ENCODE peak calls at places on chromosomes 13 and 19, in nine cellular contexts. I is fibroblast of pulmonary artery, X is Peyer's patch, Y is endothelial cell of umbilical vein, N is fibroblast of villous mesenchyme, H is osteoblast, C is brain microvascular endothelial cell, S is IMR-90, J is lower leg skin. T is an unnamed sample.

GRCh38 chr19:16067205-16067938 is 8.9 kb upstream of the TPM4 start:
- DNase-seq in I (peak; percentile 91), X (peak; percentile 70), Y (peak; percentile 50), J (peak; percentile 94), H (peak; percentile 97), C (peak; percentile 83), N (peak; percentile 66), S (peak; percentile 87), T (no peak)

GRCh38 chr13:42047561-42048322 is 706 bp upstream of the DGKH start:
- DNase-seq in S (peak; percentile 70), Y (peak; percentile 63), C (peak; percentile 43), J (peak; percentile 88), H (peak; percentile 95), N (peak; percentile 78), X (peak; percentile 75), I (peak; percentile 74), T (no peak)

GRCh38 chr13:83992566-83993358 is 110.5 kb upstream of the SLITRK1 start:
- DNase-seq in I (no peak), C (no peak), H (no peak), J (no peak), S (no peak), N (no peak), X (no peak), Y (no peak), T (no peak)

GRCh38 chr13:98888222-98888889 is 89.5 kb downstream of the DOCK9 start:
- DNase-seq in S (no peak), Y (no peak), N (no peak), C (no peak), X (no peak), H (no peak), J (no peak), I (no peak), T (no peak)

GRCh38 chr19:45498411-45499195 is at the start of gene PPM1N:
- DNase-seq in X (peak; percentile 59), H (peak; percentile 88), Y (no peak), C (no peak), S (peak; percentile 17), N (peak; percentile 40), J (peak; percentile 87), I (no peak), T (no peak)

GRCh38 chr13:101453784-101454201 is 1.3 kb downstream of the ITGBL1 start:
- DNase-seq in Y (peak; percentile 29), N (no peak), H (peak; percentile 60), X (no peak), J (no peak), I (no peak), C (no peak), S (no peak), T (no peak)

GRCh38 chr13:31327157-31327556 is 127.4 kb downstream of the B3GLCT start:
- DNase-seq in C (no peak), I (no peak), S (no peak), X (no peak), H (no peak), J (no peak), N (no peak), Y (no peak), T (no peak)

GRCh38 chr13:110402301-110403069 is 95.4 kb downstream of the COL4A2 start:
- DNase-seq in C (no peak), J (no peak), H (no peak), N (no peak), I (no peak), X (no peak), Y (no peak), S (no peak), T (no peak)

GRCh38 chr13:112655898-112656297 is 33.9 kb upstream of the ATP11A start:
- DNase-seq in H (no peak), Y (no peak), N (no peak), I (no peak), X (no peak), S (no peak), C (no peak), J (peak; percentile 63), T (no peak)

GRCh38 chr13:75875450-75875849 is 239.3 kb downstream of the LMO7 start:
- DNase-seq in S (no peak), J (no peak), N (no peak), I (no peak), Y (no peak), C (no peak), X (no peak), H (no peak), T (no peak)

GRCh38 chr13:34257980-34258379 is 440.0 kb downstream of the RFC3 start:
- DNase-seq in N (no peak), J (no peak), I (no peak), Y (no peak), C (no peak), H (no peak), S (no peak), X (no peak), T (no peak)

GRCh38 chr13:53784331-53784730 is 755.7 kb downstream of the OLFM4 start:
- DNase-seq in X (no peak), J (no peak), S (no peak), I (no peak), N (no peak), H (peak; percentile 27), C (no peak), Y (no peak), T (no peak)

GRCh38 chr13:51645154-51645650 is 60.9 kb downstream of the WDFY2 start:
- DNase-seq in C (peak; percentile 87), Y (no peak), S (peak; percentile 57), J (no peak), X (no peak), H (peak; percentile 65), N (peak; percentile 86), I (peak; percentile 90), T (no peak)

GRCh38 chr19:31232871-31233270 is 116.4 kb downstream of the TSHZ3 start:
- DNase-seq in J (no peak), C (peak; percentile 63), Y (no peak), I (peak; percentile 90), S (peak; percentile 96), H (peak; percentile 85), X (no peak), N (peak; percentile 92), T (no peak)

GRCh38 chr13:34107814-34108213 is 289.9 kb downstream of the RFC3 start:
- DNase-seq in Y (no peak), X (no peak), J (no peak), I (peak; percentile 36), S (no peak), C (no peak), N (no peak), H (no peak), T (no peak)

GRCh38 chr13:52739468-52740071 is at the start of gene CNMD:
- DNase-seq in I (no peak), X (no peak), Y (no peak), S (no peak), H (no peak), C (no peak), J (no peak), N (no peak), T (no peak)

GRCh38 chr19:39078436-39079200 is 5.5 kb upstream of the ACP7 start:
- DNase-seq in H (peak; percentile 94), N (peak; percentile 64), J (no peak), S (peak; percentile 97), I (peak; percentile 96), C (peak; percentile 94), X (no peak), Y (peak; percentile 75), T (no peak)

GRCh38 chr19:29836409-29836825 is 24.6 kb downstream of the CCNE1 start:
- DNase-seq in J (no peak), Y (no peak), C (no peak), S (no peak), N (no peak), X (no peak), H (no peak), I (no peak), T (no peak)

DNA sequence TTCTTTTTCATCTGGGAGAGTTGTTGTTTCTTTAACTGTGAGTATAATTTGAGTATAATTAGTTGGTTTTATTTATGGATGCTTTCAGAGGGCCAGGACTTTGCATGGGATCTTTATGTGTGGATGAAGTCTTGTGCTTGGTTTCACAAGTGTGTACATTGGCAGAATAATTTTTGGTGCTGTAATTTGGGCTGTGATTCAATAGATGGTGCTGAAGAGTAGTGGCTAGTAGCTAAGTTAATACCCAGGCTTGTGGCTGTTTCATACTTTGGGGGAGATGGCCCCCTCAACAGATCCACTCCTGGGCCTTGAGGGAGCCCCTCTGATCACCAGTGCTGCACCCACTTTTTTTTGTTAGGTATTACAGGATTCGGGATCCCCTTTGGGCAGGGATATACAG is 1142.4 kb downstream of the SLITRK1 start:
- DNase-seq in C (peak; percentile 25), I (peak; percentile 48), S (peak; percentile 12), Y (no peak), J (no peak), N (no peak), H (no peak), X (no peak), T (no peak)
- TF ChIP-seq CTCF in C (peak; percentile 44), I (peak; percentile 53), S (peak; percentile 43), Y (no peak), J (no peak), N (no peak), H (no peak), X (no peak), T (no peak)

GRCh38 chr13:24985102-24985501 is 110.8 kb upstream of the PABPC3 start:
- DNase-seq in X (no peak), I (no peak), Y (no peak), N (no peak), H (peak; percentile 39), C (no peak), J (no peak), S (no peak), T (no peak)
- TF ChIP-seq CTCF in X (no peak), I (no peak), Y (no peak), N (no peak), H (no peak), C (no peak), J (no peak), S (no peak), T (no peak)

GRCh38 chr19:13029301-13029880 is 34.1 kb downstream of the NFIX start:
- DNase-seq in I (no peak), X (no peak), N (no peak), C (no peak), H (peak; percentile 54), S (no peak), J (no peak), Y (no peak), T (no peak)

GRCh38 chr19:13031917-13032623 is 36.8 kb downstream of the NFIX start:
- DNase-seq in C (no peak), I (no peak), N (no peak), J (no peak), Y (no peak), S (peak; percentile 58), H (no peak), X (no peak), T (no peak)

GRCh38 chr19:13028027-13028426 is 32.8 kb downstream of the NFIX start:
- DNase-seq in H (no peak), X (no peak), Y (no peak), J (no peak), N (no peak), C (no peak), I (no peak), S (no peak), T (no peak)

GRCh38 chr19:13027557-13027956 is 32.3 kb downstream of the NFIX start:
- DNase-seq in I (no peak), X (no peak), Y (peak; percentile 8), J (no peak), S (no peak), H (no peak), C (no peak), N (no peak), T (no peak)

GRCh38 chr19:13029893-13030292 is 34.6 kb downstream of the NFIX start:
- DNase-seq in N (no peak), I (no peak), S (no peak), H (peak; percentile 51), Y (peak; percentile 16), J (no peak), X (no peak), C (no peak), T (no peak)
- TF ChIP-seq CTCF in N (peak; percentile 45), I (peak; percentile 53), S (peak; percentile 29), H (peak; percentile 56), Y (peak; percentile 34), J (no peak), X (no peak), C (peak; percentile 64), T (peak; percentile 16)

GRCh38 chr13:45016792-45017425 is 27.6 kb downstream of the GPALPP1 start:
- DNase-seq in Y (no peak), X (no peak), H (no peak), N (no peak), J (no peak), I (no peak), S (no peak), C (no peak), T (no peak)
- TF ChIP-seq CTCF in Y (no peak), X (no peak), H (no peak), N (no peak), J (no peak), I (no peak), S (no peak), C (no peak), T (no peak)

T was measured in type B pancreatic cell.